ENCODE peak calls at places on chromosomes 6 and 20, in nine cellular contexts. D is CD8-positive, alpha-beta T cell; I is stimulated activated naive B cell treated with anti-CD40 and anti-IgM and Interleukin-4, amounts not matched to agents 10 μg/mL and 1 μg/mL and 100 μg/mL, for 72 hours; B is activated CD8-positive, alpha-beta memory T cell treated with anti-CD3 and anti-CD28 coated beads, Interleukin-2, amount 10 ng/mL, durations not matched to agents 7 days and 5 days; Q is stomach; Y is HCT116; U is aorta; P is MG63; T is HCEC 1CT. H is an unnamed sample.

GRCh38 chr20:42714298-42715141 is 475.2 kb downstream of the PTPRT start:
- DNase-seq in Q (no peak), U (no peak), P (no peak), T (no peak), B (no peak), Y (no peak), I (no peak), D (no peak), H (no peak)

GRCh38 chr6:35299674-35300073 is 2.1 kb downstream of the DEF6 start:
- DNase-seq in Y (no peak), I (peak), Q (no peak), D (no peak), U (peak), B (peak), T (no peak), P (no peak), H (no peak)

GRCh38 chr20:54257090-54257816 is 49.4 kb downstream of the PFDN4 start:
- DNase-seq in D (no peak), T (peak), I (no peak), Q (no peak), U (no peak), P (peak), Y (peak), B (no peak), H (peak)

GRCh38 chr6:11270030-11271027 is 37.9 kb upstream of the NEDD9 start:
- DNase-seq in Q (no peak), B (no peak), Y (no peak), I (no peak), U (no peak), P (no peak), T (no peak), D (no peak), H (no peak)

GRCh38 chr6:4180653-4181255 is 45.4 kb upstream of the ECI2 start:
- DNase-seq in Q (no peak), U (no peak), P (no peak), T (peak), D (no peak), B (no peak), I (no peak), Y (peak), H (no peak)

GRCh38 chr6:164045082-164045481 is 630.6 kb downstream of the QKI start:
- DNase-seq in Q (no peak), B (no peak), T (no peak), I (no peak), D (no peak), P (no peak), Y (no peak), U (no peak), H (no peak)

GRCh38 chr20:3864518-3864917 is 17.9 kb downstream of the MAVS start:
- DNase-seq in T (no peak), Y (no peak), I (no peak), P (no peak), Q (no peak), D (no peak), U (no peak), B (no peak), H (no peak)

GRCh38 chr6:56851104-56851503 is 103.8 kb upstream of the BEND6 start:
- DNase-seq in P (no peak), B (no peak), Y (no peak), U (no peak), I (no peak), T (peak), D (no peak), Q (no peak), H (no peak)

GRCh38 chr6:82555801-82556200 is 192.2 kb downstream of the TPBG start:
- DNase-seq in U (no peak), Y (no peak), D (no peak), P (no peak), T (peak), B (no peak), Q (no peak), I (no peak), H (peak)

GRCh38 chr6:14026831-14027539 is 90.6 kb upstream of the CD83 start:
- DNase-seq in I (no peak), T (no peak), Y (no peak), Q (no peak), D (no peak), P (peak), U (no peak), B (no peak), H (no peak)

GRCh38 chr6:34679552-34680255 is 16.9 kb downstream of the ILRUN start:
- DNase-seq in I (no peak), U (no peak), Y (no peak), B (no peak), T (peak), Q (no peak), D (no peak), P (no peak), H (no peak)

GRCh38 chr20:53723045-53723444 is 129.4 kb upstream of the ZNF217 start:
- DNase-seq in Y (no peak), Q (no peak), D (no peak), I (no peak), P (no peak), T (no peak), U (no peak), B (peak), H (no peak)

GRCh38 chr6:36956111-36956820 is 1.7 kb downstream of the PI16 start:
- DNase-seq in I (no peak), Q (peak), D (no peak), P (peak), T (no peak), Y (no peak), U (no peak), B (no peak), H (no peak)

GRCh38 chr20:62977613-62978558 is 25.4 kb downstream of the SLC17A9 start:
- DNase-seq in I (peak), Q (peak), B (peak), P (peak), D (peak), Y (peak), U (no peak), T (no peak), H (no peak)

GRCh38 chr6:124674042-124674441 is 288.2 kb upstream of the RNF217 start:
- DNase-seq in B (no peak), D (no peak), U (no peak), Q (no peak), I (no peak), P (no peak), Y (no peak), T (no peak), H (no peak)

GRCh38 chr6:30883743-30884520 is at the start of gene DDR1:
- DNase-seq in B (peak), U (peak), T (peak), Y (no peak), D (no peak), P (peak), I (no peak), Q (peak), H (no peak)

GRCh38 chr20:9581509-9581908 is 67.1 kb downstream of the LAMP5 start:
- DNase-seq in P (no peak), D (no peak), Q (no peak), T (no peak), B (no peak), Y (no peak), I (no peak), U (no peak), H (no peak)

GRCh38 chr6:143441680-143442359 is 8.7 kb downstream of the ADAT2 start:
- DNase-seq in P (peak), Q (no peak), I (no peak), U (no peak), Y (no peak), D (no peak), B (no peak), T (peak), H (no peak)

GRCh38 chr20:39800548-39800947 is 838.4 kb downstream of the DHX35 start:
- DNase-seq in Y (no peak), B (no peak), P (peak), T (no peak), Q (no peak), D (no peak), I (no peak), U (peak), H (peak)

GRCh38 chr6:34273242-34273805 is 24.5 kb upstream of the SMIM29 start:
- DNase-seq in Q (peak), B (no peak), P (peak), I (peak), D (no peak), T (no peak), Y (no peak), U (peak), H (no peak)

H was measured in HS-5.